ENCODE peak calls at places on chromosomes 16 and 17, in four cellular contexts. I is stimulated activated CD4-positive, alpha-beta T cell treated with anti-CD3 and anti-CD28 coated beads, Interleukin-1b, Interleukin-23, amount 100 ng/mL, for 1 hour; B is LNCaP clone FGC; F is DMS153. K is an unnamed sample.

GRCh38 chr16:88634994-88635670 is 3.2 kb upstream of the IL17C start:
- DNase-seq in I (no peak), B (no peak), F (no peak), K (no peak)

GRCh38 chr16:56203052-56203451 is 11.8 kb downstream of the GNAO1 start:
- DNase-seq in I (no peak), B (no peak), F (no peak), K (no peak)

GRCh38 chr16:68022278-68022727 is 729 bp downstream of the DDX28 start:
- DNase-seq in I (no peak), B (no peak), F (no peak), K (no peak)

GRCh38 chr17:79777166-79777843 is 643 bp upstream of the CBX2 start:
- DNase-seq in I (no peak), B (no peak), F (no peak), K (no peak)

GRCh38 chr17:75181110-75181509 is 1.6 kb downstream of the SUMO2 start:
- DNase-seq in I (no peak), B (no peak), F (no peak), K (no peak)

GRCh38 chr17:59332890-59333377 is 1.5 kb downstream of the YPEL2 start:
- DNase-seq in I (no peak), B (no peak), F (no peak), K (no peak)

GRCh38 chr16:81060576-81061306 is 16.3 kb downstream of the C16orf46 start:
- DNase-seq in I (no peak), B (no peak), F (no peak), K (no peak)

GRCh38 chr16:58236231-58236690 is 38.4 kb upstream of the CSNK2A2 start:
- DNase-seq in I (peak), B (peak), F (peak), K (peak)

GRCh38 chr16:12028220-12028619 is 51.7 kb downstream of the SNX29 start:
- DNase-seq in I (no peak), B (no peak), F (no peak), K (no peak)

GRCh38 chr16:73306901-73307413 is 259.0 kb upstream of the ZFHX3 start:
- DNase-seq in I (no peak), B (no peak), F (no peak), K (no peak)

GRCh38 chr16:57540387-57540786 is 2.1 kb upstream of the ADGRG5 start:
- DNase-seq in I (no peak), B (no peak), F (no peak), K (no peak)

GRCh38 chr17:56549501-56549900 is 44.0 kb upstream of the NOG start:
- DNase-seq in I (no peak), B (no peak), F (no peak), K (no peak)

GRCh38 chr17:37301288-37301687 is 74.5 kb upstream of the C17orf78 start:
- DNase-seq in I (no peak), B (peak), F (peak), K (no peak)

GRCh38 chr16:88303890-88304819 is 78.6 kb upstream of the ZNF469 start:
- DNase-seq in I (no peak), B (no peak), F (no peak), K (peak)

GRCh38 chr17:13589658-13590057 is 12.1 kb downstream of the HS3ST3A1 start:
- DNase-seq in I (no peak), B (no peak), F (no peak), K (no peak)

GRCh38 chr17:15457723-15458094 is 9.7 kb downstream of the CDRT4 start:
- DNase-seq in I (no peak), B (no peak), F (no peak), K (no peak)

GRCh38 chr17:79044462-79044861 is 20.5 kb downstream of the C1QTNF1 start:
- DNase-seq in I (no peak), B (no peak), F (no peak), K (no peak)

GRCh38 chr17:36921131-36921851 is 16.0 kb upstream of the LHX1 start:
- DNase-seq in I (no peak), B (peak), F (no peak), K (no peak)

GRCh38 chr16:58661199-58661830 is 23.3 kb downstream of the SLC38A7 start:
- DNase-seq in I (no peak), B (peak), F (peak), K (peak)

GRCh38 chr16:72311426-72311825 is 139.5 kb upstream of the PMFBP1 start:
- DNase-seq in I (no peak), B (no peak), F (no peak), K (peak)

GRCh38 chr16:87278191-87279093 is 38.8 kb downstream of the C16orf95 start:
- DNase-seq in I (peak), B (peak), F (peak), K (peak)

GRCh38 chr17:45648642-45649041 is 135.5 kb upstream of the CRHR1 start:
- DNase-seq in I (no peak), B (no peak), F (no peak), K (no peak)

GRCh38 chr16:3608069-3608468 is 3.3 kb downstream of the SLX4 start:
- DNase-seq in I (no peak), B (peak), F (no peak), K (no peak)

GRCh38 chr17:55219939-55220338 is 44.8 kb upstream of the HLF start:
- DNase-seq in I (no peak), B (no peak), F (no peak), K (no peak)

GRCh38 chr16:72689851-72690250 is 358.1 kb downstream of the ZFHX3 start:
- DNase-seq in I (no peak), B (no peak), F (no peak), K (no peak)

GRCh38 chr17:4709794-4710692 is at the start of gene ARRB2:
- DNase-seq in I (peak), B (peak), F (peak), K (peak)

GRCh38 chr17:56779898-56780777 is 53.6 kb downstream of the C17orf67 start:
- DNase-seq in I (peak), B (no peak), F (peak), K (peak)

GRCh38 chr17:80889897-80890550 is 101.6 kb upstream of the CHMP6 start:
- DNase-seq in I (no peak), B (no peak), F (no peak), K (no peak)

GRCh38 chr16:474420-475122 is 49.1 kb downstream of the RAB11FIP3 start:
- DNase-seq in I (no peak), B (no peak), F (no peak), K (no peak)

GRCh38 chr17:78672880-78673371 is 95.7 kb upstream of the DNAH17 start:
- DNase-seq in I (no peak), B (no peak), F (no peak), K (no peak)

GRCh38 chr17:82236142-82236971 is 7.5 kb downstream of the SLC16A3 start:
- DNase-seq in I (peak), B (no peak), F (peak), K (no peak)

GRCh38 chr16:67661101-67661661 is 421 bp downstream of the PARD6A start:
- DNase-seq in I (no peak), B (peak), F (peak), K (no peak)

GRCh38 chr17:36183001-36183810 is 6.8 kb upstream of the TBC1D3B start:
- DNase-seq in I (no peak), B (no peak), F (no peak), K (no peak)

GRCh38 chr17:79732804-79733691 is 2.3 kb downstream of the ENPP7 start:
- DNase-seq in I (no peak), B (no peak), F (no peak), K (no peak)

GRCh38 chr17:44906010-44906646 is 6.9 kb upstream of the EFTUD2 start:
- DNase-seq in I (no peak), B (no peak), F (no peak), K (peak)

GRCh38 chr16:885391-885790 is 84.9 kb upstream of the GNG13 start:
- DNase-seq in I (no peak), B (no peak), F (no peak), K (no peak)

GRCh38 chr16:67608367-67608766 is 36.6 kb upstream of the CARMIL2 start:
- DNase-seq in I (no peak), B (no peak), F (no peak), K (no peak)

GRCh38 chr16:59698341-59698979 is 964.3 kb upstream of the GOT2 start:
- DNase-seq in I (no peak), B (no peak), F (no peak), K (peak)

K was measured in HS-27A.